ENCODE peak calls at places on chromosomes 5 and 9, in five cellular contexts. O, A, E, J and Q are unnamed samples.

GRCh38 chr5:55853818-55854217 is 2.7 kb downstream of the IL31RA start:
- DNase-seq in O (no peak), A (no peak), E (no peak), J (no peak), Q (no peak)

GRCh38 chr5:140143521-140144258 is 18.0 kb downstream of the IGIP start:
- DNase-seq in O (no peak), A (no peak), E (no peak), J (no peak), Q (no peak)

GRCh38 chr9:101026824-101027223 is 1.7 kb upstream of the PLPPR1 start:
- DNase-seq in O (peak), A (no peak), E (no peak), J (no peak), Q (no peak)

GRCh38 chr9:34272146-34272545 is 56.9 kb downstream of the KIF24 start:
- DNase-seq in O (no peak), A (no peak), E (no peak), J (no peak), Q (no peak)

GRCh38 chr9:126702501-126703329 is 89.0 kb downstream of the LMX1B start:
- DNase-seq in O (no peak), A (peak), E (peak), J (no peak), Q (no peak)

GRCh38 chr9:130301483-130302286 is 36.1 kb downstream of the HMCN2 start:
- DNase-seq in O (no peak), A (no peak), E (no peak), J (no peak), Q (peak)

GRCh38 chr5:87004101-87004500 is 263.6 kb upstream of the RASA1 start:
- DNase-seq in O (no peak), A (no peak), E (no peak), J (no peak), Q (no peak)

GRCh38 chr5:180441577-180441976 is 52.6 kb upstream of the CNOT6 start:
- DNase-seq in O (no peak), A (no peak), E (peak), J (no peak), Q (no peak)

GRCh38 chr5:39167973-39168345 is 51.4 kb downstream of the FYB1 start:
- DNase-seq in O (no peak), A (no peak), E (no peak), J (no peak), Q (no peak)

GRCh38 chr5:55187370-55187769 is 14.4 kb upstream of the CDC20B start:
- DNase-seq in O (peak), A (no peak), E (peak), J (no peak), Q (no peak)

GRCh38 chr5:125277494-125278154 is 531.2 kb upstream of the ZNF608 start:
- DNase-seq in O (no peak), A (no peak), E (peak), J (no peak), Q (no peak)

GRCh38 chr5:120386981-120387380 is 77.1 kb upstream of the PRR16 start:
- DNase-seq in O (no peak), A (no peak), E (no peak), J (no peak), Q (no peak)

GRCh38 chr9:112850840-112851239 is 39.8 kb downstream of the SLC46A2 start:
- DNase-seq in O (no peak), A (no peak), E (no peak), J (no peak), Q (no peak)

GRCh38 chr5:76690704-76691469 is 25.0 kb upstream of the F2R start:
- DNase-seq in O (no peak), A (no peak), E (no peak), J (no peak), Q (no peak)

GRCh38 chr5:173826179-173826920 is 61.8 kb upstream of the CPEB4 start:
- DNase-seq in O (no peak), A (no peak), E (no peak), J (no peak), Q (no peak)

GRCh38 chr9:38027714-38028113 is 41.3 kb downstream of the SHB start:
- DNase-seq in O (no peak), A (no peak), E (no peak), J (no peak), Q (no peak)

GRCh38 chr5:23139338-23140171 is 286.4 kb upstream of the CDH12 start:
- DNase-seq in O (peak), A (no peak), E (no peak), J (no peak), Q (no peak)

GRCh38 chr9:23586906-23587305 is 239.1 kb downstream of the ELAVL2 start:
- DNase-seq in O (no peak), A (no peak), E (no peak), J (no peak), Q (no peak)

GRCh38 chr5:964821-965220 is 43.8 kb upstream of the NKD2 start:
- DNase-seq in O (no peak), A (no peak), E (no peak), J (no peak), Q (no peak)

GRCh38 chr9:121640076-121640475 is 11.4 kb upstream of the DAB2IP start:
- DNase-seq in O (no peak), A (peak), E (peak), J (peak), Q (peak)

GRCh38 chr9:110257097-110257955 is 1.0 kb upstream of the TXN start:
- DNase-seq in O (no peak), A (no peak), E (no peak), J (no peak), Q (peak)

GRCh38 chr5:39580702-39581498 is 156.1 kb upstream of the DAB2 start:
- DNase-seq in O (no peak), A (no peak), E (no peak), J (no peak), Q (no peak)

GRCh38 chr5:138936225-138936967 is 61.3 kb upstream of the LRRTM2 start:
- DNase-seq in O (no peak), A (no peak), E (no peak), J (no peak), Q (no peak)

GRCh38 chr5:54785729-54786548 is 199.5 kb downstream of the ESM1 start:
- DNase-seq in O (no peak), A (no peak), E (no peak), J (peak), Q (peak)

GRCh38 chr9:122218885-122219855 is 9.6 kb downstream of the LHX6 start:
- DNase-seq in O (no peak), A (no peak), E (no peak), J (no peak), Q (no peak)

GRCh38 chr5:42745856-42746255 is 10.8 kb upstream of the CCDC152 start:
- DNase-seq in O (no peak), A (no peak), E (no peak), J (no peak), Q (no peak)

GRCh38 chr9:74666625-74667316 is 169.6 kb downstream of the RORB start:
- DNase-seq in O (no peak), A (no peak), E (no peak), J (no peak), Q (no peak)